ENCODE peak calls at places on chromosomes 4 and X, in ten cellular contexts. A is stomach; R is right cardiac atrium; J is neuronal stem cell; C is ovary; H is CD4-positive, CD25-positive, alpha-beta regulatory T cell; S is neural progenitor cell; K is psoas muscle; B is tibial nerve; D is CD8-positive, alpha-beta T cell. M is an unnamed sample. For H3K4me1 and H3K9me3, the result is how much of the 10 kb centered on the place peaks cover.

GRCh38 chrX:118545510-118545909 is 49.9 kb downstream of the DOCK11 start:
- DNase-seq in A (no peak), R (no peak), J (no peak), C (no peak), H (no peak), S (no peak), K (no peak), B (no peak), D (no peak), M (no peak)

GRCh38 chr4:7066493-7066892 is 1.4 kb downstream of the GRPEL1 start:
- DNase-seq in A (no peak), R (no peak), J (no peak), C (no peak), H (no peak), S (no peak), K (no peak), B (no peak), D (no peak), M (no peak)

GRCh38 chr4:86033171-86033570 is 326.7 kb downstream of the MAPK10 start:
- DNase-seq in A (peak), R (peak), J (no peak), C (no peak), H (no peak), S (no peak), K (peak), B (no peak), D (no peak), M (no peak)

GRCh38 chr4:101367201-101367600 is 19.9 kb upstream of the PPP3CA start:
- DNase-seq in A (no peak), R (no peak), J (no peak), C (no peak), H (no peak), S (no peak), K (no peak), B (no peak), D (no peak), M (no peak)

GRCh38 chrX:19616959-19617358 is 101.7 kb upstream of the MAP3K15 start:
- DNase-seq in A (no peak), R (no peak), J (no peak), C (no peak), H (no peak), S (no peak), K (no peak), B (no peak), D (no peak), M (no peak)

GRCh38 chr4:23921993-23922392 is 32.1 kb upstream of the PPARGC1A start:
- DNase-seq in A (no peak), R (no peak), J (no peak), C (no peak), H (no peak), S (no peak), K (no peak), B (no peak), D (no peak), M (no peak)

GRCh38 chrX:113260474-113260873 is 419.8 kb upstream of the AMOT start:
- DNase-seq in A (no peak), R (no peak), J (no peak), C (no peak), H (no peak), S (peak), K (no peak), B (no peak), D (no peak), M (no peak)

GRCh38 chr4:119692001-119692400 is 63.4 kb upstream of the PDE5A start:
- DNase-seq in A (no peak), R (no peak), J (no peak), C (no peak), H (no peak), S (no peak), K (no peak), B (no peak), D (no peak), M (no peak)

GRCh38 chr4:2166253-2166652 is 75.7 kb downstream of the HAUS3 start:
- DNase-seq in A (no peak), R (no peak), J (no peak), C (no peak), H (no peak), S (no peak), K (no peak), B (no peak), D (no peak), M (no peak)

GRCh38 chr4:90357117-90357710 is 230.0 kb downstream of the CCSER1 start:
- DNase-seq in A (no peak), R (no peak), J (peak), C (no peak), H (peak), S (peak), K (no peak), B (no peak), D (no peak), M (no peak)

GRCh38 chr4:163196904-163197505 is 30.3 kb upstream of the NAF1 start:
- DNase-seq in A (no peak), R (no peak), J (no peak), C (no peak), H (no peak), S (no peak), K (no peak), B (no peak), D (no peak), M (no peak)

GRCh38 chr4:33357121-33357520 is 2637.0 kb downstream of the PCDH7 start:
- DNase-seq in A (no peak), R (no peak), J (no peak), C (no peak), H (no peak), S (no peak), K (no peak), B (no peak), D (no peak), M (no peak)

GRCh38 chr4:6378493-6379445 is 93.6 kb downstream of the PPP2R2C start:
- DNase-seq in A (no peak), R (no peak), J (no peak), C (no peak), H (no peak), S (no peak), K (no peak), B (no peak), D (no peak), M (no peak)

GRCh38 chrX:87517571-87518141 is at the start of gene KLHL4:
- DNase-seq in A (no peak), R (no peak), J (peak), C (peak), H (no peak), S (peak), K (no peak), B (no peak), D (no peak), M (no peak)

GRCh38 chrX:135185795-135186443 is 14.7 kb upstream of the CT55 start:
- DNase-seq in A (no peak), R (no peak), J (peak), C (no peak), H (peak), S (peak), K (no peak), B (no peak), D (peak), M (no peak)

GRCh38 chrX:144335402-144335801 is 451.5 kb downstream of the UBE2NL start:
- DNase-seq in A (no peak), R (no peak), J (no peak), C (no peak), H (no peak), S (peak), K (no peak), B (no peak), D (no peak), M (no peak)

GRCh38 chrX:123854329-123854728 is 5.5 kb upstream of the XIAP start:
- DNase-seq in A (no peak), R (no peak), J (no peak), C (no peak), H (no peak), S (no peak), K (no peak), B (no peak), D (no peak), M (no peak)

GRCh38 chrX:100682939-100683338 is 38.9 kb downstream of the SRPX2 start:
- DNase-seq in A (no peak), R (no peak), J (no peak), C (no peak), H (no peak), S (no peak), K (no peak), B (no peak), D (no peak), M (no peak)

GRCh38 chr4:133320576-133321170 is 171.6 kb downstream of the PCDH10 start:
- DNase-seq in A (no peak), R (no peak), J (peak), C (no peak), H (peak), S (peak), K (no peak), B (no peak), D (no peak), M (no peak)

GRCh38 chr4:88822034-88822433 is 124.4 kb upstream of the NAP1L5 start:
- DNase-seq in A (no peak), R (no peak), J (no peak), C (no peak), H (no peak), S (no peak), K (no peak), B (no peak), D (no peak), M (no peak)

GRCh38 chr4:10461091-10461849 is 4.0 kb upstream of the ZNF518B start:
- DNase-seq in A (peak), R (peak), J (peak), C (peak), H (peak), S (peak), K (peak), B (no peak), D (peak), M (peak)

GRCh38 chrX:134932528-134933217 is 58.1 kb upstream of the SMIM10 start:
- DNase-seq in A (no peak), R (no peak), J (no peak), C (no peak), H (no peak), S (no peak), K (no peak), B (no peak), D (no peak), M (no peak)

GRCh38 chrX:69028006-69028760 is 137.1 kb downstream of the PJA1 start:
- DNase-seq in A (no peak), R (no peak), J (no peak), C (no peak), H (no peak), S (no peak), K (no peak), B (no peak), D (no peak), M (no peak)

GRCh38 chr4:184406915-184407314 is 67.4 kb downstream of the IRF2 start:
- DNase-seq in A (peak), R (no peak), J (no peak), C (no peak), H (no peak), S (no peak), K (no peak), B (peak), D (no peak), M (no peak)
- H3K4me1 ChIP-seq in A (under half), R (under half), J (under half), C (under half), H (under half), S (under half), K (under half), B (under half), D (under half), M (under half)

GRCh38 chrX:67693928-67694327 is 150.1 kb downstream of the AR start:
- DNase-seq in A (no peak), R (no peak), J (no peak), C (no peak), H (no peak), S (no peak), K (no peak), B (no peak), D (no peak), M (no peak)
- H3K9me3 ChIP-seq in A (under half), R (under half), J (under half), C (under half), H (under half), S (under half), K (under half), B (under half), D (under half), M (under half)

GRCh38 chr4:1043162-1043561 is 31.7 kb downstream of the FGFRL1 start:
- DNase-seq in A (no peak), R (no peak), J (no peak), C (no peak), H (no peak), S (no peak), K (no peak), B (no peak), D (no peak), M (no peak)
- H3K4me3 ChIP-seq in A (no peak), R (no peak), J (no peak), C (no peak), H (no peak), S (no peak), K (no peak), B (no peak), D (no peak), M (no peak)

DNA sequence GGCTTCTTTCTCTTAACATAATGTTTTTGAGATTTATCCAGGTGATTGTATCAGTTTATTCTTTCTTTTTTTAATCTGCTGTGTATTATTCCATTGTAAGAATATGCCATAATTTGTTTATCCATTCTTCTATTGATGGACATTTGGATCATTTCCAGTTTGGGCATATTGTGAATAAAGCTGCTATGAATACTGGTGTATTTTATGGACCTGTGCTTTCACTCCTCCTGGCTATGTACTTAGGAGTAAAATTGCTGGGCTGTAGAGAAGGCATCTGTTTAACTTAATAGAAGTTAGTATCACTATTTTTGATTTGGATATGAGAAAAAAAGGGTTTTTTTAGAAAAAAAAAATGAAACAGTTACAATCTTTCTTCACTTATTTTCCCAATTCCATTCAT is 50.0 kb upstream of the FAM9C start:
- DNase-seq in A (no peak), R (no peak), J (no peak), C (no peak), H (no peak), S (no peak), K (no peak), B (no peak), D (no peak), M (no peak)
- H3K4me1 ChIP-seq in A (under half), R (under half), J (under half), C (under half), H (half or more), S (under half), K (under half), B (under half), D (half or more), M (under half)

GRCh38 chrX:115437841-115438240 is 123.1 kb upstream of the PLS3 start:
- DNase-seq in A (no peak), R (no peak), J (no peak), C (no peak), H (no peak), S (no peak), K (no peak), B (no peak), D (no peak), M (no peak)
- H3K9me3 ChIP-seq in A (under half), R (under half), J (under half), C (under half), H (under half), S (under half), K (under half), B (under half), D (under half), M (under half)

GRCh38 chrX:11665144-11666040 is at the start of gene ARHGAP6:
- DNase-seq in A (no peak), R (peak), J (peak), C (peak), H (no peak), S (peak), K (peak), B (peak), D (no peak), M (no peak)

GRCh38 chrX:11664211-11664888 is 1.4 kb downstream of the ARHGAP6 start:
- DNase-seq in A (no peak), R (peak), J (no peak), C (peak), H (no peak), S (peak), K (peak), B (no peak), D (no peak), M (no peak)

GRCh38 chrX:11666180-11666579 is 460 bp upstream of the ARHGAP6 start:
- DNase-seq in A (no peak), R (no peak), J (peak), C (peak), H (no peak), S (peak), K (no peak), B (no peak), D (no peak), M (no peak)

GRCh38 chrX:11667286-11667685 is 1.6 kb upstream of the ARHGAP6 start:
- DNase-seq in A (no peak), R (no peak), J (no peak), C (no peak), H (no peak), S (no peak), K (no peak), B (no peak), D (no peak), M (no peak)

GRCh38 chrX:11663875-11664210 is 1.9 kb downstream of the ARHGAP6 start:
- DNase-seq in A (no peak), R (no peak), J (no peak), C (no peak), H (no peak), S (peak), K (no peak), B (no peak), D (no peak), M (no peak)
- H3K4me3 ChIP-seq in A (peak), R (peak), J (peak), C (peak), H (no peak), S (peak), K (peak), B (peak), D (no peak), M (no peak)

DNA sequence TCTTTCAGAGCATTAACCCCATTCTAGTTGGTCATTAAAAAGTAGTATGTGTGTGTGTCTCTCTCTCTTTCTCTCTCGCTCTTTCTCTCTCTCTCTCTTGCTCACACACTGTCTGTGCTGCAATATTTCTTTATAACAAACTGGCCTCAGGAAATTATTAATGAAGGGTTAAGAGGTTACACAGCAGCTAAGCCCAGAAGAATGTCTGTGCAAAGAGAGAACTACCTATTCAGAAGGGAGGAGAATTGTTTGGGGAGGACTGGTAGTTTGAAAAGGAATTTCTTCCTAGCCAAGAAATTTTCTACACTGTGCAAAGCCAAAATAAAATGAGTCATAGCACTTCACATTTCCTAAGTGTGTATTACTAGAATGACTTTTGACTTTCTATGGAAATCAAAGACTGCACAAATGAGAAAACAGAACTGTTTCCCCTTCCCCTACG is 22.2 kb downstream of the PDGFC start:
- DNase-seq in A (no peak), R (no peak), J (no peak), C (no peak), H (no peak), S (no peak), K (no peak), B (no peak), D (no peak), M (no peak)
- H3K4me1 ChIP-seq in A (under half), R (under half), J (under half), C (under half), H (under half), S (under half), K (half or more), B (under half), D (under half), M (under half)